ENCODE peak calls at places on chromosomes 6 and 20, in five cellular contexts. B, Y, D, V and P are unnamed samples.

GRCh38 chr20:16500197-16500596 is 73.1 kb downstream of the KIF16B start:
- DNase-seq in B (no peak), Y (no peak), D (no peak), V (no peak), P (no peak)

GRCh38 chr6:67630146-67630545 is 1004.9 kb upstream of the ADGRB3 start:
- DNase-seq in B (no peak), D (no peak), V (no peak), Y (no peak), P (no peak)

GRCh38 chr20:8368680-8369079 is 236.6 kb downstream of the PLCB1 start:
- DNase-seq in Y (no peak), B (no peak), D (no peak), V (no peak), P (no peak)

GRCh38 chr20:5039255-5039657 is 37.9 kb upstream of the SLC23A2 start:
- DNase-seq in B (no peak), V (no peak), Y (no peak), D (no peak), P (no peak)

GRCh38 chr20:32675223-32675975 is 1.7 kb upstream of the C20orf203 start:
- DNase-seq in V (no peak), Y (no peak), D (no peak), B (no peak), P (no peak)

GRCh38 chr6:41732601-41733348 is 2.6 kb downstream of the TFEB start:
- DNase-seq in D (no peak), Y (no peak), V (peak; percentile 36), B (peak; percentile 70), P (peak; percentile 41)

GRCh38 chr6:57303931-57304681 is 13.3 kb upstream of the PRIM2 start:
- DNase-seq in B (no peak), Y (no peak), D (no peak), V (no peak), P (no peak)

GRCh38 chr6:116060572-116061283 is at the start of gene FRK:
- DNase-seq in D (peak; percentile 62), Y (no peak), V (peak; percentile 89), B (peak; percentile 85), P (peak; percentile 70)

GRCh38 chr6:27468334-27468733 is 4.6 kb downstream of the ZNF184 start:
- DNase-seq in Y (no peak), V (no peak), B (no peak), D (no peak), P (no peak)

GRCh38 chr6:71236926-71237425 is 51.6 kb upstream of the OGFRL1 start:
- DNase-seq in Y (no peak), B (no peak), D (no peak), V (no peak), P (no peak)

GRCh38 chr20:406200-407096 is 1.7 kb upstream of the RBCK1 start:
- DNase-seq in B (no peak), Y (no peak), D (no peak), V (no peak), P (no peak)

GRCh38 chr20:407097-407952 is 774 bp upstream of the RBCK1 start:
- DNase-seq in D (peak; percentile 51), V (peak; percentile 87), Y (peak; percentile 85), B (peak; percentile 80), P (peak; percentile 82)

GRCh38 chr20:408843-409696 is 971 bp downstream of the RBCK1 start:
- DNase-seq in B (no peak), V (no peak), Y (no peak), D (no peak), P (no peak)

GRCh38 chr20:409697-410559 is 1.8 kb downstream of the RBCK1 start:
- DNase-seq in D (no peak), Y (no peak), V (peak; percentile 46), B (peak; percentile 55), P (no peak)

DNA sequence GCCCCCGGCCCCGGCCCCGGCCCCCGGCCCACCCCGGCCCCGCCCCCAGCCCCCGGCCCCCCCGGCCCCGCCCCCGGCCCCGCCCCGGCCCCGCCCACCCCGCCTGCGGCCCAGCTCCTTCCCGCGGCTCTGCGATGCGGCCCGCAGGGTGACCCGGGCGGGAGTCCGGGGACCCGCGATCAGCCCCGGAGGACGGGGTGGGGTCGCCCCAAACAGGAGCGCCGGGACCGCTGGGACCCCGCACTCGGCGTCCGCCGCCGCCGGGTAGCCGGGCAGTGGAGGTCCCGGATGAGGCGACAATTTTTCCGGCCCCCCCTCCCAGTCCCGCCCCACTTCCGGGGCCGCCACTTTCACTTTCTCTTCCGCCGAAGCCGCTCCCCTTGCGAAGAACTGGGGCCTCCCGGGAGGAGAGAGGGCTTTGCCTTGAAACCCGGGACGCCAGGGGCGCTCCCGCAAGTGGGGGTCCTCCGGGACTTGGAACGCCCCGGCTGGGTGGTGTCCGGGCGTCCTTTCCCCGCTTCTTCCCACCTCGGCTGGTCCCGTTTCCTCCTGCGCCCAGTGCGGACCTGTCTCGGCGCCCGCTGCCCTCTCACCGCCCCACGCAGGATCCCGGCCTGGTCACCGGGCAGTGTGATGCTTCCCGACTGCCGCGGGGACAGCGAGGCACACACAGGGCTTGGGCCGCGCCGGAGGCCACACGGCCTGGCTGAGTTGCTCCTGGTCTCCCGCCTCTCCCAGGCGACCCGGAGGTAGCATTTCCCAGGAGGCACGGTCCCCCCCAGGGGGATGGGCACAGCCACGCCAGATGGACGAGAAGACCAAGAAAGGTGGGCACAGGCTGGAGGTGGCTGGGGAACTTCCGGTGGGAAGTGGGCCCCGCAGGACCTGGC is at the start of gene RBCK1:
- DNase-seq in Y (peak; percentile 90), D (peak; percentile 44), B (peak; percentile 89), V (peak; percentile 86), P (peak; percentile 88)
- TF ChIP-seq POLR2A in Y (peak; percentile 45), D (peak; percentile 5), B (peak; percentile 53), V (peak; percentile 46), P (no peak)

GRCh38 chr6:108518714-108519576 is 41.8 kb upstream of the FOXO3 start:
- DNase-seq in B (no peak), V (no peak), Y (no peak), D (peak; percentile 54), P (no peak)
- TF ChIP-seq CTCF in B (peak; percentile 27), V (peak; percentile 34), Y (peak; percentile 29), D (peak; percentile 76), P (no peak)

DNA sequence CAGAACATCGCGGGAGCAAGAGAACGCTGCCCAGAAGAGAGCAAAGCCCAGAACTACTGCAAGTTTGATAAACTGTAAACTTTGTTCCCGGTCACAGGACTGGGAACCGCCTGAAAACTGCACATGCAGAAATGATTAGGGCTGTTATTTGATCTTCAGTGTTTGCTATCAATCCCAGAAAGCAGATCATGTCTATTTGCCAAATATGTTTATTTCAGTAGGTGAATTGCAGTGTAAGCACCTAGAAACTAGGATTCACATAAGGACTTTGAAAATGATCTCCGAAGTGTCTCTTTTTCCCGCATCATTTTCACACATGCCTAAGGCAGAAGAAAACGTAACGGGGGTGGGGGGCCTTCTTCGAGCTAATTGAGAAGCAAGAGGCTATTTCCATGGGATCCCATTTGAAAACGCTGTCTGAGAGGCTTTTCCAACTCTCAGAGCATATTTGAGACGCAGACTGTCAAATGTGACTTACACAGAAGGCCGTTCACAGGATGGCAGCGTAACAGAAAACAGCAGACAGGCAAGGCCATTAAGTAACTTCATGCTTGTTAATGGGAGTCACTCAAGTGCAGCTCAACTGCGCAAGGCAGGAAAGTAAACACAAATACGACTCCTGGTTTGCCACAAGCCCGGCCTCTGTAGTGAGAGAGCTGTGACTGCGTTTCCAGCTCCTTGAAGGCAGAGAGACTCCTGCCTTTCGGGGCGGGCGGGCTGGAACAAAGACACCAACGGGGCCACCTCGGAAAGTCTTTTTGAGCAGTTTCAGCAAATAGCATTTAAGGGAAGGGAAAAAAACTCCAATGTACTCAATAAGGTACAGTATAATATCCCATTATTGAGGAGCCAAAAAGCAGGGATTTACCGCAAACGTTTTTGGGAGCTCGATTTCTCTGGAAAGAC is 144.7 kb upstream of the ZNF217 start:
- DNase-seq in D (no peak), Y (peak; percentile 70), V (peak; percentile 93), B (peak; percentile 47), P (peak; percentile 85)
- TF ChIP-seq POLR2A in D (no peak), Y (no peak), V (peak; percentile 88), B (peak; percentile 39), P (no peak)

GRCh38 chr6:169287675-169288074 is 34.0 kb upstream of the THBS2 start:
- DNase-seq in D (no peak), V (no peak), B (no peak), Y (no peak), P (no peak)
- TF ChIP-seq CTCF in D (no peak), V (no peak), B (no peak), Y (no peak), P (no peak)

DNA sequence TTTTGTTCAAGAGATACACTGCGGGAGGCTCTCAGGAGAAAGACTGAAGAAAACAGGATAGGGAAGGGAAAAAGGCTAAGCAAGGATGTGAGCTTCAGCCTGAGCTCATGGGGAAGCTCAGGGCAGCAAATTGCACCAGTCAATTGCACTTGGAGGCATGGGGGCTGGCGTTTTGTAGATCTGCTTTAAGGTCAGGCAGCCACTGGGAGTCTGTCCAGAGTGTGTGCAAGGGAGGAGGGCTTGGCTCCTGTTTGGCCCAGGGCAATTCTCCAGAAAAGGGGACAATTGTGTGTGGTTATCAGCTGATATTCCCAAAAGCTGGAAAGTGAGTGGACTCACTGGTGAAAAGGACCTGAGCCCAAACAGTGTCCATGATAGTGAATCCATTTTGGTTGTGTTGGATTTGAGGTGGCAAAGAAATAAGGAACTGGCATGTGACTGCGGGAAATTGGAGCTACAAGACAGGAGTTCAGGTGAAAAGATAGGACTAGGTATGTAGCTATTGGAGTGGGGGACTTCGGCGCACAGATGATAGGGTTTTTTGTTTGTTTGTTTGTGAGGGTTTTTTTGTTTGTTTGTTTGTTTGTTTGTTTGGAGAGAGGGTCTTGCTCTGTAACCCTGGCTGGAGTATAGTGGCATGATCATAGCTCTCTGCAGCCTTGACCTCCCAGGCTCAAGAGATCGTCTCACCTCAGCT is 22.3 kb upstream of the IER3 start:
- DNase-seq in V (no peak), D (no peak), B (no peak), Y (peak; percentile 43), P (no peak)
- TF ChIP-seq POLR2A in V (no peak), D (no peak), B (no peak), Y (no peak), P (no peak)

GRCh38 chr6:39178804-39179203 is 50.5 kb downstream of the KCNK5 start:
- DNase-seq in B (no peak), V (no peak), D (no peak), Y (no peak), P (no peak)
- TF ChIP-seq CTCF in B (no peak), V (no peak), D (no peak), Y (no peak), P (no peak)

GRCh38 chr20:48672324-48672723 is 155.5 kb downstream of the PREX1 start:
- DNase-seq in D (no peak), B (no peak), Y (no peak), V (no peak), P (no peak)
- TF ChIP-seq POLR2A in D (no peak), B (no peak), Y (no peak), V (no peak), P (no peak)